ENCODE peak calls at places on chromosomes 7 and 10, in ten cellular contexts. One of them, this sample, is unnamed.

GRCh38 chr10:25682203-25682950 is 251.7 kb upstream of the MYO3A start:
- DNase-seq in lower leg skin: no peak
- DNase-seq in AG10803: peak
- DNase-seq in GM12878: no peak
- DNase-seq in kidney epithelial cell: no peak
- DNase-seq in heart right ventricle: peak
- DNase-seq in Caco-2: peak
- DNase-seq in fibroblast of pulmonary artery: peak
- DNase-seq in A549: peak
- DNase-seq in astrocyte of the spinal cord: peak
- DNase-seq in this sample: no peak

GRCh38 chr7:41503438-41503837 is 199.5 kb downstream of the INHBA start:
- DNase-seq in lower leg skin: no peak
- DNase-seq in AG10803: peak
- DNase-seq in GM12878: no peak
- DNase-seq in kidney epithelial cell: no peak
- DNase-seq in heart right ventricle: no peak
- DNase-seq in Caco-2: no peak
- DNase-seq in fibroblast of pulmonary artery: peak
- DNase-seq in A549: no peak
- DNase-seq in astrocyte of the spinal cord: peak
- DNase-seq in this sample: no peak

GRCh38 chr7:132249591-132249971 is 326.7 kb downstream of the PLXNA4 start:
- DNase-seq in lower leg skin: peak
- DNase-seq in AG10803: peak
- DNase-seq in GM12878: no peak
- DNase-seq in kidney epithelial cell: no peak
- DNase-seq in heart right ventricle: no peak
- DNase-seq in Caco-2: peak
- DNase-seq in fibroblast of pulmonary artery: peak
- DNase-seq in A549: peak
- DNase-seq in astrocyte of the spinal cord: no peak
- DNase-seq in this sample: no peak

GRCh38 chr10:112080284-112080683 is 103.3 kb downstream of the GPAM start:
- DNase-seq in lower leg skin: no peak
- DNase-seq in AG10803: no peak
- DNase-seq in GM12878: no peak
- DNase-seq in kidney epithelial cell: no peak
- DNase-seq in heart right ventricle: no peak
- DNase-seq in Caco-2: no peak
- DNase-seq in fibroblast of pulmonary artery: no peak
- DNase-seq in A549: no peak
- DNase-seq in astrocyte of the spinal cord: no peak
- DNase-seq in this sample: no peak

GRCh38 chr10:11875499-11876281 is 52.5 kb downstream of the PROSER2 start:
- DNase-seq in lower leg skin: peak
- DNase-seq in AG10803: peak
- DNase-seq in GM12878: no peak
- DNase-seq in kidney epithelial cell: peak
- DNase-seq in heart right ventricle: peak
- DNase-seq in Caco-2: peak
- DNase-seq in fibroblast of pulmonary artery: peak
- DNase-seq in A549: peak
- DNase-seq in astrocyte of the spinal cord: peak
- DNase-seq in this sample: peak

GRCh38 chr10:7956508-7956907 is 98.0 kb upstream of the GATA3 start:
- DNase-seq in lower leg skin: no peak
- DNase-seq in AG10803: peak
- DNase-seq in GM12878: peak
- DNase-seq in kidney epithelial cell: no peak
- DNase-seq in heart right ventricle: no peak
- DNase-seq in Caco-2: no peak
- DNase-seq in fibroblast of pulmonary artery: peak
- DNase-seq in A549: peak
- DNase-seq in astrocyte of the spinal cord: peak
- DNase-seq in this sample: no peak

GRCh38 chr10:683448-684071 is 5.9 kb downstream of the DIP2C start:
- DNase-seq in lower leg skin: no peak
- DNase-seq in AG10803: peak
- DNase-seq in GM12878: no peak
- DNase-seq in kidney epithelial cell: peak
- DNase-seq in heart right ventricle: no peak
- DNase-seq in Caco-2: no peak
- DNase-seq in fibroblast of pulmonary artery: peak
- DNase-seq in A549: peak
- DNase-seq in astrocyte of the spinal cord: peak
- DNase-seq in this sample: peak

GRCh38 chr10:118568327-118568848 is 27.1 kb downstream of the PRLHR start:
- DNase-seq in lower leg skin: peak
- DNase-seq in AG10803: peak
- DNase-seq in GM12878: peak
- DNase-seq in kidney epithelial cell: no peak
- DNase-seq in heart right ventricle: no peak
- DNase-seq in Caco-2: peak
- DNase-seq in fibroblast of pulmonary artery: peak
- DNase-seq in A549: peak
- DNase-seq in astrocyte of the spinal cord: peak
- DNase-seq in this sample: peak

GRCh38 chr7:2049782-2050510 is 182.8 kb downstream of the MAD1L1 start:
- DNase-seq in lower leg skin: no peak
- DNase-seq in AG10803: no peak
- DNase-seq in GM12878: no peak
- DNase-seq in kidney epithelial cell: no peak
- DNase-seq in heart right ventricle: peak
- DNase-seq in Caco-2: no peak
- DNase-seq in fibroblast of pulmonary artery: no peak
- DNase-seq in A549: no peak
- DNase-seq in astrocyte of the spinal cord: no peak
- DNase-seq in this sample: no peak

GRCh38 chr7:102272075-102272916 is 14.4 kb upstream of the SH2B2 start:
- DNase-seq in lower leg skin: peak
- DNase-seq in AG10803: peak
- DNase-seq in GM12878: no peak
- DNase-seq in kidney epithelial cell: peak
- DNase-seq in heart right ventricle: peak
- DNase-seq in Caco-2: peak
- DNase-seq in fibroblast of pulmonary artery: peak
- DNase-seq in A549: peak
- DNase-seq in astrocyte of the spinal cord: peak
- DNase-seq in this sample: no peak

GRCh38 chr7:102275123-102275703 is 11.5 kb upstream of the SH2B2 start:
- DNase-seq in lower leg skin: no peak
- DNase-seq in AG10803: no peak
- DNase-seq in GM12878: no peak
- DNase-seq in kidney epithelial cell: no peak
- DNase-seq in heart right ventricle: no peak
- DNase-seq in Caco-2: no peak
- DNase-seq in fibroblast of pulmonary artery: no peak
- DNase-seq in A549: no peak
- DNase-seq in astrocyte of the spinal cord: no peak
- DNase-seq in this sample: no peak

GRCh38 chr7:102272917-102273748 is 13.5 kb upstream of the SH2B2 start:
- DNase-seq in lower leg skin: no peak
- DNase-seq in AG10803: no peak
- DNase-seq in GM12878: no peak
- DNase-seq in kidney epithelial cell: no peak
- DNase-seq in heart right ventricle: no peak
- DNase-seq in Caco-2: no peak
- DNase-seq in fibroblast of pulmonary artery: no peak
- DNase-seq in A549: no peak
- DNase-seq in astrocyte of the spinal cord: no peak
- DNase-seq in this sample: no peak

GRCh38 chr7:102271158-102271798 is 15.4 kb upstream of the SH2B2 start:
- DNase-seq in lower leg skin: no peak
- DNase-seq in AG10803: no peak
- DNase-seq in GM12878: no peak
- DNase-seq in kidney epithelial cell: no peak
- DNase-seq in heart right ventricle: no peak
- DNase-seq in Caco-2: no peak
- DNase-seq in fibroblast of pulmonary artery: no peak
- DNase-seq in A549: no peak
- DNase-seq in astrocyte of the spinal cord: no peak
- DNase-seq in this sample: no peak

DNA sequence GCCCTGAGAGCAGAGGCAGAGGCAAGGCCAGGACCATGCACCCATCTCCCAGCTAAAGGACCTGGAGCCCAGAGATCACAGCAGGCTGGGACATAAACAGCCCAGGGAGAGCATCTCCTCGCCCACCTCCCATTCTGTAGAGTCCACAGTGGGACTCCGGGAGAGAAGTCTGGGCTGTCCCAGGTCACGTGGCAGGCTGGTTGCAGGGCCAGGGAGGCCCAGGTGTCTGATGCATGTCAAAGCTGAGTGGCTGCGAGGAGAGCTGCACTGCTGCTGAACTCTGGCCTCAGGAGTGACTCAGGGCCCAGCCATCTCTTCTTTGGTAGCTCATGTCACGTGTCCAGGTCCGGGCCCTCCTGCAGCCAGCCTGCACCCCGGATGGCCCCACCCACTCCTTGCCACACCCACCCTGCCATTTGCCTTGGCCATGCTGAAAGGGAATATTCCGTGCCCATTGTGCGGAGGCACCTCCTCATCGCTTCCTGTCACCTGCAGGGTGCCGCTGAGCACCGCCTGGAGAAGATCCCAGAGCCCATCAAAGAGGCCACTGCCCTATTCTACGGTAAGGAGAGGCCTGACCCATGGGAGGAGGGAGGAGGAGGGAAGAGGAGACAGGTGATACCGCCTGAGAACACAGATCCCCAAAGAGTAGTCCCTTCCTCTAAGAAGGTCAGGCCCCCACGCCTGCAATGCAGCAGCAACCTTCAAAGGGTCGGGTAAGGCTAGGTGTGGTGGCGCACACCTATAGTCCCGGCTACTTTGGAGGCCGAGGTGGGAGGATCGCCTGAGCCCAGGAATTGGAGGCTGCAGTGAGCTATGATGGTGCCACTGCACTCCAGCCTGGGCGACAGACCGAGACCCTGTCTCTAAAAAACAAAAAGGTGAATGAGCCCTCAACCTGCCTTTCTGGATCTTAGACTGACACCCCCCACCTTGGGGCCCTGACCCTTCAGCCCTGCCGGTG is 12.6 kb upstream of the SH2B2 start:
- DNase-seq in lower leg skin: no peak
- DNase-seq in AG10803: peak
- DNase-seq in GM12878: no peak
- DNase-seq in kidney epithelial cell: peak
- DNase-seq in heart right ventricle: no peak
- DNase-seq in Caco-2: peak
- DNase-seq in fibroblast of pulmonary artery: peak
- DNase-seq in A549: peak
- DNase-seq in astrocyte of the spinal cord: peak
- DNase-seq in this sample: peak
- H3K4me3 ChIP-seq in lower leg skin: no peak
- H3K4me3 ChIP-seq in AG10803: no peak
- H3K4me3 ChIP-seq in GM12878: no peak
- H3K4me3 ChIP-seq in kidney epithelial cell: no peak
- H3K4me3 ChIP-seq in heart right ventricle: no peak
- H3K4me3 ChIP-seq in Caco-2: peak
- H3K4me3 ChIP-seq in fibroblast of pulmonary artery: no peak
- H3K4me3 ChIP-seq in A549: peak
- H3K4me3 ChIP-seq in astrocyte of the spinal cord: no peak
- H3K4me3 ChIP-seq in this sample: no peak

DNA sequence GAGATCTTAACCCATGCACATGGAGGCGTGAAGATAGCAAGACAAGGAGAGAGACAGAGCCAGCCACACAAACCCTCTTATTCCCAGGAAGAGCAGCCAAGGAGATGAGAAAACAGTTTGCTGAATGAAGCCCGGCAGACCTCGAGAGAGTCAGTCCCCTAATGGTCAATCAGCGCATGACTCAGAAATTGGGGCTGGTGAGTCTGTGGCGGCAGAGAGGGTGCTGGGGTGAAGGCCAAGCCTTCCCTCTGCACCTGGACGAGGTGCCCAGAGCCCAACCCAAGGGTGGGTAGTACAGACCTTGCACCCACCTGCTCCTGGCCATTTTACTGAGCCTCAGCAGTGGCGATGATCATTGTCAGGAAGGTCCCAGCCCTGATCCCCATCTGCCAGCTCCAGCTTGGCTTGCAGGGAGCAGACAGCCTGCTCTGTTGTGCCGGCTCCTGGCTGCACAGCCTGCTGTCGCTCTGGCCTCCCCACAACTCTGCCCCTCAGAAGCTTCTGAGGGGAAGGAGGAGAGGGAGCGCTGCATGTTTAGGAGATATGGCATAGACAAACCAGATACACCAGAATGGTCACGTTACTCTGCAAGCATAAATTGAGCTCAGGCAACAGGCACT is 256.6 kb downstream of the RPS24 start:
- DNase-seq in lower leg skin: no peak
- DNase-seq in AG10803: no peak
- DNase-seq in GM12878: no peak
- DNase-seq in kidney epithelial cell: no peak
- DNase-seq in heart right ventricle: no peak
- DNase-seq in Caco-2: no peak
- DNase-seq in fibroblast of pulmonary artery: no peak
- DNase-seq in A549: no peak
- DNase-seq in astrocyte of the spinal cord: no peak
- DNase-seq in this sample: no peak
- TF ChIP-seq CTCF in lower leg skin: no peak
- TF ChIP-seq CTCF in AG10803: no peak
- TF ChIP-seq CTCF in GM12878: no peak
- TF ChIP-seq CTCF in kidney epithelial cell: no peak
- TF ChIP-seq CTCF in heart right ventricle: no peak
- TF ChIP-seq CTCF in Caco-2: no peak
- TF ChIP-seq CTCF in fibroblast of pulmonary artery: no peak
- TF ChIP-seq CTCF in A549: no peak
- TF ChIP-seq CTCF in astrocyte of the spinal cord: peak
- TF ChIP-seq CTCF in this sample: no peak

GRCh38 chr10:132407846-132408278 is 10.9 kb downstream of the PWWP2B start:
- DNase-seq in lower leg skin: peak
- DNase-seq in AG10803: peak
- DNase-seq in GM12878: no peak
- DNase-seq in kidney epithelial cell: no peak
- DNase-seq in heart right ventricle: peak
- DNase-seq in Caco-2: peak
- DNase-seq in fibroblast of pulmonary artery: peak
- DNase-seq in A549: no peak
- DNase-seq in astrocyte of the spinal cord: peak
- DNase-seq in this sample: no peak
- H3K4me3 ChIP-seq in lower leg skin: no peak
- H3K4me3 ChIP-seq in AG10803: no peak
- H3K4me3 ChIP-seq in GM12878: no peak
- H3K4me3 ChIP-seq in kidney epithelial cell: no peak
- H3K4me3 ChIP-seq in heart right ventricle: no peak
- H3K4me3 ChIP-seq in Caco-2: peak
- H3K4me3 ChIP-seq in fibroblast of pulmonary artery: no peak
- H3K4me3 ChIP-seq in A549: no peak
- H3K4me3 ChIP-seq in astrocyte of the spinal cord: no peak
- H3K4me3 ChIP-seq in this sample: no peak

DNA sequence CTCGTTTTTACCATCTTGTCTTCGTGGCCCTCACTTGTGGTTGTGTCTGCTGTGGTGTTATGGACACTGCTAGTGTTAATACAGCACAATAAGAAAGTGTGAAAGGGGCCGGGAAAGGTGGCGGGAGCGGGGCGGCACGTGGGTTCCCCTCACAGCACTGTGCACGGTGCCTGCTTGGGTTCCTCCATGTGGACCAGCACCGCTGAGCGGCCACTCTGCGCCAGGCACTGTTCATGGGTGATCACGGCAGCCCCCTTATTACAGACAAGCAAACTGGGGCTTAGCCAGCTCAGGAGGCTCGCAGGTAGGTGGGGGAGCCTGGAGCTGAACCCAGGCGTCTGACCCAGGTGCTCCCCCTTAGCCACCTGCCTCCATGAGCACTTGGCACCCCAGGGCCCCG is 12.2 kb downstream of the SUN1 start:
- DNase-seq in lower leg skin: no peak
- DNase-seq in AG10803: no peak
- DNase-seq in GM12878: no peak
- DNase-seq in kidney epithelial cell: no peak
- DNase-seq in heart right ventricle: no peak
- DNase-seq in Caco-2: no peak
- DNase-seq in fibroblast of pulmonary artery: no peak
- DNase-seq in A549: no peak
- DNase-seq in astrocyte of the spinal cord: no peak
- DNase-seq in this sample: no peak
- TF ChIP-seq CTCF in lower leg skin: no peak
- TF ChIP-seq CTCF in AG10803: no peak
- TF ChIP-seq CTCF in GM12878: no peak
- TF ChIP-seq CTCF in kidney epithelial cell: no peak
- TF ChIP-seq CTCF in heart right ventricle: no peak
- TF ChIP-seq CTCF in Caco-2: no peak
- TF ChIP-seq CTCF in fibroblast of pulmonary artery: no peak
- TF ChIP-seq CTCF in A549: no peak
- TF ChIP-seq CTCF in astrocyte of the spinal cord: no peak
- TF ChIP-seq CTCF in this sample: no peak